ENCODE peak calls at places on chromosomes 16 and 17, in nine cellular contexts. One of them, this sample, is unnamed.

GRCh38 chr17:48543854-48544355 is 1.0 kb downstream of the HOXB2 start:
- DNase-seq in cardiac fibroblast: no peak
- DNase-seq in mesothelial cell of epicardium: no peak
- DNase-seq in PC-3: no peak
- DNase-seq in breast epithelium: no peak
- DNase-seq in NB4: no peak
- DNase-seq in fibroblast of villous mesenchyme: no peak
- DNase-seq in fibroblast of mammary gland: no peak
- DNase-seq in ascending aorta: no peak
- DNase-seq in this sample: no peak

GRCh38 chr16:75064403-75065148 is 52.0 kb downstream of the LDHD start:
- DNase-seq in cardiac fibroblast: no peak
- DNase-seq in mesothelial cell of epicardium: no peak
- DNase-seq in PC-3: peak
- DNase-seq in breast epithelium: peak
- DNase-seq in NB4: peak
- DNase-seq in fibroblast of villous mesenchyme: no peak
- DNase-seq in fibroblast of mammary gland: no peak
- DNase-seq in ascending aorta: no peak
- DNase-seq in this sample: peak

GRCh38 chr17:8900626-8901585 is 33.4 kb upstream of the PIK3R6 start:
- DNase-seq in cardiac fibroblast: no peak
- DNase-seq in mesothelial cell of epicardium: peak
- DNase-seq in PC-3: no peak
- DNase-seq in breast epithelium: no peak
- DNase-seq in NB4: no peak
- DNase-seq in fibroblast of villous mesenchyme: no peak
- DNase-seq in fibroblast of mammary gland: no peak
- DNase-seq in ascending aorta: peak
- DNase-seq in this sample: no peak

GRCh38 chr17:75611746-75612437 is 21.3 kb upstream of the SMIM5 start:
- DNase-seq in cardiac fibroblast: no peak
- DNase-seq in mesothelial cell of epicardium: no peak
- DNase-seq in PC-3: peak
- DNase-seq in breast epithelium: no peak
- DNase-seq in NB4: no peak
- DNase-seq in fibroblast of villous mesenchyme: no peak
- DNase-seq in fibroblast of mammary gland: no peak
- DNase-seq in ascending aorta: no peak
- DNase-seq in this sample: no peak

GRCh38 chr16:3945751-3946603 is 65.5 kb upstream of the CREBBP start:
- DNase-seq in cardiac fibroblast: peak
- DNase-seq in mesothelial cell of epicardium: peak
- DNase-seq in PC-3: peak
- DNase-seq in breast epithelium: peak
- DNase-seq in NB4: no peak
- DNase-seq in fibroblast of villous mesenchyme: peak
- DNase-seq in fibroblast of mammary gland: peak
- DNase-seq in ascending aorta: peak
- DNase-seq in this sample: peak

GRCh38 chr17:80104956-80105375 is 3.6 kb downstream of the GAA start:
- DNase-seq in cardiac fibroblast: no peak
- DNase-seq in mesothelial cell of epicardium: no peak
- DNase-seq in PC-3: no peak
- DNase-seq in breast epithelium: no peak
- DNase-seq in NB4: no peak
- DNase-seq in fibroblast of villous mesenchyme: no peak
- DNase-seq in fibroblast of mammary gland: no peak
- DNase-seq in ascending aorta: no peak
- DNase-seq in this sample: no peak

GRCh38 chr17:36936455-36936934 is 780 bp upstream of the LHX1 start:
- DNase-seq in cardiac fibroblast: no peak
- DNase-seq in mesothelial cell of epicardium: no peak
- DNase-seq in PC-3: no peak
- DNase-seq in breast epithelium: no peak
- DNase-seq in NB4: no peak
- DNase-seq in fibroblast of villous mesenchyme: no peak
- DNase-seq in fibroblast of mammary gland: no peak
- DNase-seq in ascending aorta: no peak
- DNase-seq in this sample: no peak

GRCh38 chr17:42690596-42690995 is 8.3 kb downstream of the CNTNAP1 start:
- DNase-seq in cardiac fibroblast: no peak
- DNase-seq in mesothelial cell of epicardium: no peak
- DNase-seq in PC-3: no peak
- DNase-seq in breast epithelium: no peak
- DNase-seq in NB4: no peak
- DNase-seq in fibroblast of villous mesenchyme: no peak
- DNase-seq in fibroblast of mammary gland: no peak
- DNase-seq in ascending aorta: no peak
- DNase-seq in this sample: no peak

GRCh38 chr17:80892900-80893603 is 98.6 kb upstream of the CHMP6 start:
- DNase-seq in cardiac fibroblast: peak
- DNase-seq in mesothelial cell of epicardium: no peak
- DNase-seq in PC-3: peak
- DNase-seq in breast epithelium: no peak
- DNase-seq in NB4: peak
- DNase-seq in fibroblast of villous mesenchyme: peak
- DNase-seq in fibroblast of mammary gland: peak
- DNase-seq in ascending aorta: no peak
- DNase-seq in this sample: no peak

GRCh38 chr17:79090503-79091372 is 16.1 kb downstream of the ENGASE start:
- DNase-seq in cardiac fibroblast: peak
- DNase-seq in mesothelial cell of epicardium: no peak
- DNase-seq in PC-3: no peak
- DNase-seq in breast epithelium: no peak
- DNase-seq in NB4: no peak
- DNase-seq in fibroblast of villous mesenchyme: peak
- DNase-seq in fibroblast of mammary gland: peak
- DNase-seq in ascending aorta: no peak
- DNase-seq in this sample: no peak

GRCh38 chr17:42017866-42018200 is 594 bp upstream of the DNAJC7 start:
- DNase-seq in cardiac fibroblast: no peak
- DNase-seq in mesothelial cell of epicardium: no peak
- DNase-seq in PC-3: no peak
- DNase-seq in breast epithelium: no peak
- DNase-seq in NB4: peak
- DNase-seq in fibroblast of villous mesenchyme: no peak
- DNase-seq in fibroblast of mammary gland: no peak
- DNase-seq in ascending aorta: no peak
- DNase-seq in this sample: no peak

GRCh38 chr16:86992587-86992986 is 324.6 kb downstream of the C16orf95 start:
- DNase-seq in cardiac fibroblast: no peak
- DNase-seq in mesothelial cell of epicardium: no peak
- DNase-seq in PC-3: peak
- DNase-seq in breast epithelium: no peak
- DNase-seq in NB4: no peak
- DNase-seq in fibroblast of villous mesenchyme: no peak
- DNase-seq in fibroblast of mammary gland: peak
- DNase-seq in ascending aorta: no peak
- DNase-seq in this sample: no peak

DNA sequence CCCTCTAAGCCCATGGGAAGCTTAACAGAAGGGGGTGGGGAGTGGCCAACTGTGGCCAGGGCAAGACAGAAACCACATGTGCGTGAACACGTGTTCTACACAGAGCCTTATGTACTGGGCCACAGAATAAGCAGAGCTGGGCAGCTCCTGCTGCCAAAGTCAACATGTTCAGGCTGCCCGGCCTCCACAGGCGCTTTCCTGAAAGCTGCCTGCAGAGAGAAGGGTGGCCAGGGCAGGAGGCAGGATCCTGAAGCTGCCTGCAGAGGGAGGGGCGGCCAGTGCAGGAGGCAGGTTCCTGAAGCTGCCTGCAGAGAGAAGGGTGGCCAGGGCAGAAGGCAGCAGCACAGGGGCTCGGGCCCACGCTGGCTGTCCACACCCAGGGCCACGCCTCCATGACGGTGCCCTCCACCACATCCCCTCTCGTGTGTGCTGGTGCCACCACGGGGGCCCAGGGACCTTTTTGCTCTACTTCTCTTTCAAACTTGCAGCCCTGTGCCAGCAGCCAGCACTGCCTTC is 79.5 kb downstream of the ANKRD11 start:
- DNase-seq in cardiac fibroblast: peak
- DNase-seq in mesothelial cell of epicardium: no peak
- DNase-seq in PC-3: no peak
- DNase-seq in breast epithelium: peak
- DNase-seq in NB4: no peak
- DNase-seq in fibroblast of villous mesenchyme: peak
- DNase-seq in fibroblast of mammary gland: peak
- DNase-seq in ascending aorta: peak
- DNase-seq in this sample: peak
- TF ChIP-seq CTCF in cardiac fibroblast: peak
- TF ChIP-seq CTCF in mesothelial cell of epicardium: no peak
- TF ChIP-seq CTCF in PC-3: no peak
- TF ChIP-seq CTCF in breast epithelium: no peak
- TF ChIP-seq CTCF in NB4: no peak
- TF ChIP-seq CTCF in fibroblast of villous mesenchyme: peak
- TF ChIP-seq CTCF in fibroblast of mammary gland: peak
- TF ChIP-seq CTCF in ascending aorta: no peak
- TF ChIP-seq CTCF in this sample: no peak

DNA sequence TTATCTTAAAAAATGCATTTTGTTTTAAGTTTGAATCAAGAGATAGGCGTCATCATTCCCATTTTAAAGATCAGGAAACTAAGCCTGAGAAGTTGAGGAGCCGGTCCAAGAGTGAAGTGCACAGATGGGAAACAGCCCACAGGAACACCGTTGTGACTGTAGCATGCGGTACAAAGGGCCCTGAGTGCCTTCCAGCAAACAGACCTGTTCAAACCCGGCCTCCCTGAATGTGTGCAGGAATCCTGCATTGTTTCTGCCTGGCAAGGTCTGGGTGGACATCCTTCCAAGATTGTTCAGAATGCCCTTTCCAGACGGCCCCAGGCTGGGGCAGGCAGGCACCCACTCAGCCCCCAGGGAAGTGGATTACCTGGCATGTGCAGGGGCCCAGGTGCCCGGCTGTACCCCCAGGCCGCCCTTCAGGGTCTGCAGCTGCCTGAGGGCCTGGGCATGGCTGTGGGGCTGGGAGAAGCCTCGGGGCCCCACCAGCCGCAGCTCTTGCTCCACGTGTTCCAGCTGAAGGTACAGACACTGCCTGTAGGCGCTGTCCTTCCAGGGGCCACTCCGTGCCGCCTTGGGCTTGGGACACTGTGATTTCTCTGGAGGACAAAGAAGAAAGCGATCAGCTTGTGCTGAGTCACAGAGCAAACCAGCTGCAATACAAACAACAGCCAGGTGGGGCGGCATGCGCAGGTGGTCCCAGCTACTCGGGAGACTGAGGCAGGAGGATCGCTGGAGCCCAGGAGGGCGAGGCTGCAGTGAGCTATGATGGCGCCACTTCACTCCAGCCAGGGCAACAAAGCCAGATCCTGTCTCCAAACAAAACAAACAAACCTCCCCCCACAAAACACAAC is 45.0 kb upstream of the GCSH start:
- DNase-seq in cardiac fibroblast: no peak
- DNase-seq in mesothelial cell of epicardium: no peak
- DNase-seq in PC-3: peak
- DNase-seq in breast epithelium: no peak
- DNase-seq in NB4: peak
- DNase-seq in fibroblast of villous mesenchyme: no peak
- DNase-seq in fibroblast of mammary gland: no peak
- DNase-seq in ascending aorta: no peak
- DNase-seq in this sample: peak
- TF ChIP-seq CTCF in cardiac fibroblast: peak
- TF ChIP-seq CTCF in mesothelial cell of epicardium: peak
- TF ChIP-seq CTCF in PC-3: peak
- TF ChIP-seq CTCF in breast epithelium: peak
- TF ChIP-seq CTCF in NB4: peak
- TF ChIP-seq CTCF in fibroblast of villous mesenchyme: peak
- TF ChIP-seq CTCF in fibroblast of mammary gland: no peak
- TF ChIP-seq CTCF in ascending aorta: no peak
- TF ChIP-seq CTCF in this sample: peak

GRCh38 chr17:60391419-60392041 is 403 bp downstream of the USP32 start:
- DNase-seq in cardiac fibroblast: no peak
- DNase-seq in mesothelial cell of epicardium: peak
- DNase-seq in PC-3: no peak
- DNase-seq in breast epithelium: no peak
- DNase-seq in NB4: no peak
- DNase-seq in fibroblast of villous mesenchyme: no peak
- DNase-seq in fibroblast of mammary gland: no peak
- DNase-seq in ascending aorta: no peak
- DNase-seq in this sample: no peak

GRCh38 chr17:60392845-60393702 is 1.1 kb upstream of the USP32 start:
- DNase-seq in cardiac fibroblast: peak
- DNase-seq in mesothelial cell of epicardium: peak
- DNase-seq in PC-3: peak
- DNase-seq in breast epithelium: peak
- DNase-seq in NB4: peak
- DNase-seq in fibroblast of villous mesenchyme: peak
- DNase-seq in fibroblast of mammary gland: peak
- DNase-seq in ascending aorta: peak
- DNase-seq in this sample: peak

GRCh38 chr17:60393840-60394529 is 2.1 kb upstream of the USP32 start:
- DNase-seq in cardiac fibroblast: no peak
- DNase-seq in mesothelial cell of epicardium: no peak
- DNase-seq in PC-3: no peak
- DNase-seq in breast epithelium: no peak
- DNase-seq in NB4: peak
- DNase-seq in fibroblast of villous mesenchyme: no peak
- DNase-seq in fibroblast of mammary gland: no peak
- DNase-seq in ascending aorta: no peak
- DNase-seq in this sample: peak

GRCh38 chr17:60390881-60391418 is 983 bp downstream of the USP32 start:
- DNase-seq in cardiac fibroblast: peak
- DNase-seq in mesothelial cell of epicardium: peak
- DNase-seq in PC-3: peak
- DNase-seq in breast epithelium: no peak
- DNase-seq in NB4: peak
- DNase-seq in fibroblast of villous mesenchyme: peak
- DNase-seq in fibroblast of mammary gland: peak
- DNase-seq in ascending aorta: peak
- DNase-seq in this sample: peak

GRCh38 chr17:60392042-60392844 is at the start of gene USP32:
- DNase-seq in cardiac fibroblast: peak
- DNase-seq in mesothelial cell of epicardium: peak
- DNase-seq in PC-3: peak
- DNase-seq in breast epithelium: peak
- DNase-seq in NB4: peak
- DNase-seq in fibroblast of villous mesenchyme: peak
- DNase-seq in fibroblast of mammary gland: peak
- DNase-seq in ascending aorta: peak
- DNase-seq in this sample: peak
- TF ChIP-seq CTCF in cardiac fibroblast: no peak
- TF ChIP-seq CTCF in mesothelial cell of epicardium: no peak
- TF ChIP-seq CTCF in PC-3: peak
- TF ChIP-seq CTCF in breast epithelium: peak
- TF ChIP-seq CTCF in NB4: no peak
- TF ChIP-seq CTCF in fibroblast of villous mesenchyme: peak
- TF ChIP-seq CTCF in fibroblast of mammary gland: no peak
- TF ChIP-seq CTCF in ascending aorta: peak
- TF ChIP-seq CTCF in this sample: no peak

DNA sequence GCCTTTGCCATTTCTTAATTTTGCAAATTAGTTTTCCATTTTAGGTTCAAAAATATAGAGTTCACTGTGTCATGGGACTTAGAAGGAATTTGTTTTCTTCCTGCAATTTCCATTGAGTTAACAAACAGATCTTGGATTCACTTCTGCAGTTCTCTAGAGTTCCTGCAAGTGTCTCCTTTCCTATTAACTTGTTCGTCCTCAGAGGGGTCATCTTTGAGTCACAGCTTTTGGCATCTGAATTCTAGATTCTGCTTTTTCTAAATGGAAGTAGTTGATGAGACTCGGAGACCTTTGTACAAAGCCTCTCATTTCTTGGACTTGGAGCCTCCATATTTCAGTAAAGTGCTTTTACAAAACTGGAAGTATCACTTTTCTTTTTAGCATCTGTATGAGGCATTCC is 323.3 kb downstream of the BCAS3 start:
- DNase-seq in cardiac fibroblast: peak
- DNase-seq in mesothelial cell of epicardium: no peak
- DNase-seq in PC-3: peak
- DNase-seq in breast epithelium: no peak
- DNase-seq in NB4: peak
- DNase-seq in fibroblast of villous mesenchyme: peak
- DNase-seq in fibroblast of mammary gland: peak
- DNase-seq in ascending aorta: no peak
- DNase-seq in this sample: no peak
- TF ChIP-seq CTCF in cardiac fibroblast: peak
- TF ChIP-seq CTCF in mesothelial cell of epicardium: no peak
- TF ChIP-seq CTCF in PC-3: peak
- TF ChIP-seq CTCF in breast epithelium: no peak
- TF ChIP-seq CTCF in NB4: no peak
- TF ChIP-seq CTCF in fibroblast of villous mesenchyme: peak
- TF ChIP-seq CTCF in fibroblast of mammary gland: peak
- TF ChIP-seq CTCF in ascending aorta: no peak
- TF ChIP-seq CTCF in this sample: no peak